ENCODE peak calls at places on chromosomes 12 and 14, in six cellular contexts. J, I, D, C, L and H are unnamed samples.

GRCh38 chr14:34051966-34052657 is 101.2 kb upstream of the EGLN3 start:
- DNase-seq in J (no peak), I (peak), D (peak), C (no peak), L (peak), H (no peak)

GRCh38 chr14:50944647-50945413 is 547 bp upstream of the PYGL start:
- DNase-seq in J (no peak), I (peak), D (no peak), C (no peak), L (peak), H (no peak)

GRCh38 chr12:27616356-27617150 is 79.7 kb upstream of the REP15 start:
- DNase-seq in J (no peak), I (no peak), D (no peak), C (no peak), L (no peak), H (no peak)

GRCh38 chr12:102182635-102183034 is 15.0 kb downstream of the PMCH start:
- DNase-seq in J (no peak), I (no peak), D (no peak), C (no peak), L (no peak), H (no peak)

GRCh38 chr12:122944588-122944987 is 21.7 kb downstream of the ABCB9 start:
- DNase-seq in J (no peak), I (peak), D (no peak), C (no peak), L (peak), H (no peak)

GRCh38 chr14:78005325-78005724 is 164.8 kb upstream of the NRXN3 start:
- DNase-seq in J (no peak), I (peak), D (peak), C (peak), L (no peak), H (no peak)

GRCh38 chr12:110115675-110116074 is 8.5 kb upstream of the IFT81 start:
- DNase-seq in J (no peak), I (no peak), D (no peak), C (no peak), L (no peak), H (no peak)

GRCh38 chr12:30696486-30696885 is 817 bp upstream of the IPO8 start:
- DNase-seq in J (peak), I (no peak), D (no peak), C (no peak), L (no peak), H (peak)

GRCh38 chr12:40192704-40193255 is 32.0 kb upstream of the LRRK2 start:
- DNase-seq in J (no peak), I (no peak), D (peak), C (no peak), L (no peak), H (no peak)

GRCh38 chr12:26748741-26749431 is 84.1 kb downstream of the ITPR2 start:
- DNase-seq in J (no peak), I (no peak), D (peak), C (no peak), L (no peak), H (no peak)

GRCh38 chr12:98909749-98910148 is 264.7 kb downstream of the APAF1 start:
- DNase-seq in J (peak), I (no peak), D (no peak), C (no peak), L (no peak), H (peak)

GRCh38 chr14:51942971-51943370 is 46.4 kb upstream of the RTRAF start:
- DNase-seq in J (no peak), I (no peak), D (no peak), C (no peak), L (no peak), H (no peak)

GRCh38 chr14:106790189-106791036 is 1264.0 kb downstream of the TMEM121 start:
- DNase-seq in J (peak), I (no peak), D (no peak), C (peak), L (peak), H (peak)

GRCh38 chr12:13027032-13027431 is 17.1 kb upstream of the FAM234B start:
- DNase-seq in J (no peak), I (no peak), D (no peak), C (peak), L (no peak), H (no peak)

GRCh38 chr12:49198431-49199155 is 9.7 kb upstream of the TUBA1A start:
- DNase-seq in J (no peak), I (no peak), D (no peak), C (no peak), L (no peak), H (peak)

GRCh38 chr12:123973552-123974341 is 732 bp downstream of the ZNF664 start:
- DNase-seq in J (peak), I (no peak), D (no peak), C (no peak), L (peak), H (peak)

GRCh38 chr14:95431199-95432145 is 85.0 kb downstream of the SYNE3 start:
- DNase-seq in J (peak), I (no peak), D (no peak), C (peak), L (no peak), H (peak)

DNA sequence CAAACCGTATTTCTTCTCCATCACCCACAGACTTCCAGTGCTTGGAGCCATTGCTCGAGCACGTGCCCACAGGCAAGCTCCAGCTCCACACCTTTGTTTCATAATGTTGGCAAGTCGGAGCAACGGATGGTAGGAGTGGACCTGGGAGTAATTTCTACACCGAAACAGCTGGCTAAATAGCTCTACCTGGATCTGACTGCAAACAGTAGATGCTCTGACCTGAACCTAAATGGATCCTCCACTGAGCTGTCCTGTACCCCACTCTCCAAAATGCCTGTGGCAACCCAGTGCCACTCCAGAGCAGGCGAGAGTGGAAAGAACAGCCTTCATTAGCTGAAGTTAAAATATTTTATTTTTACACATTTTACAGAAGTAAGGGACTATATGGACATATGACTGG is 108.7 kb downstream of the BMP4 start:
- DNase-seq in J (no peak), I (no peak), D (no peak), C (no peak), L (no peak), H (no peak)
- TF ChIP-seq ATF3 in J (no peak), I (no peak), D (no peak), C (no peak), L (no peak), H (no peak)

DNA sequence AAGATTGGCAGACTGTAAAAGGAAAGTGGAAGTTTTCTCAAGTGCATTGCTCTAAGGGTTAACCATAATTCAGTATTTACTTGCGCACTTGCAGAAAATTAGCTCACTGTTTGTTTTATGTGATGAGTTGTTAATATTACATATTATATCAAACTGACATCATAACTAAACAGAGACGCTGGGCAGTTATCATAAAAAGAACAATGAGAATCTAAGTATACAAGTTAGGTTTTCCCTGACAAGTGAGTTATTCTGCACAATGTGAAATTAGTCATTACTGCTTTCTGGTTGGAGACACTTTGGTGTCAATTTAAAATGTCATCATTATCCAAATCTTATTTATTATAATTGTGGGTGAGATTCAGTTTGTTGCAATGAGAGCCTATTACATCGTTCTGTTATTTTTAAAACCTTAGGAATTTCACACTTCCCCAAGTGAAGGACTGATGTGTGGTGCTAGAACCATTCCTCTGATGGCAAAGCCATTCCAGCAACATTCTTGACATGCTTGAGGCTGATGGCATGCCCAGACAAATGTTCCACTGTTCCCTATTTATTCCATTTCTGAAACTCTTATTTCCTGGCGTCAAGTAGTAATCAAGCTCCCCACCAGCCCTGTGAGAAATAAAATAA is 90.1 kb upstream of the FLRT2 start:
- DNase-seq in J (no peak), I (no peak), D (no peak), C (no peak), L (no peak), H (no peak)
- TF ChIP-seq ATF3 in J (no peak), I (no peak), D (no peak), C (no peak), L (no peak), H (no peak)

DNA sequence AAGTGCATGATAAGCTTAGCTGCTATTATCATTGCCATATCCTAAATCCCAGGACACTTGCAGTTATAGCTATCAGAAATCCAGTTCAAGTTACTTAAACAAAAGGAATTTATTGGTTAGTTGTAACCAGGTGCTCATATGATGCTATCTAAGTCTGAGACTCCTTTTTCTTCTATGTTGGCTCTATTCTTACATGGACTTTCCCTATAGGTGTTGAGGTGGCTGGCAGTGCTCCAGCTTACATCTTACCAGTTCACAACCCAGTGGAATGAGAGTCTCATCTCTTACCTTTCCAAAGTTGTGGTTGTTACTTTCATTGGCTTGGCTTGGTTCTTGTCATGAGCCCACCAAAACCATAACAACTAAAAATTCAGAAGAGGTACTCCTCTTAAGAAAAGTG is 94.6 kb downstream of the DACT1 start:
- DNase-seq in J (no peak), I (no peak), D (no peak), C (no peak), L (no peak), H (no peak)
- TF ChIP-seq ATF3 in J (no peak), I (no peak), D (no peak), C (no peak), L (no peak), H (no peak)

GRCh38 chr12:68821357-68822188 is 13.6 kb downstream of the MDM2 start:
- DNase-seq in J (no peak), I (no peak), D (no peak), C (no peak), L (no peak), H (no peak)
- TF ChIP-seq ATF3 in J (no peak), I (no peak), D (no peak), C (no peak), L (no peak), H (no peak)

GRCh38 chr12:128459067-128459466 is 192.1 kb downstream of the TMEM132C start:
- DNase-seq in J (no peak), I (no peak), D (no peak), C (no peak), L (no peak), H (no peak)

GRCh38 chr12:128450810-128451209 is 183.8 kb downstream of the TMEM132C start:
- DNase-seq in J (no peak), I (no peak), D (no peak), C (no peak), L (no peak), H (no peak)

GRCh38 chr12:128458301-128458974 is 191.5 kb downstream of the TMEM132C start:
- DNase-seq in J (no peak), I (no peak), D (no peak), C (no peak), L (no peak), H (no peak)

DNA sequence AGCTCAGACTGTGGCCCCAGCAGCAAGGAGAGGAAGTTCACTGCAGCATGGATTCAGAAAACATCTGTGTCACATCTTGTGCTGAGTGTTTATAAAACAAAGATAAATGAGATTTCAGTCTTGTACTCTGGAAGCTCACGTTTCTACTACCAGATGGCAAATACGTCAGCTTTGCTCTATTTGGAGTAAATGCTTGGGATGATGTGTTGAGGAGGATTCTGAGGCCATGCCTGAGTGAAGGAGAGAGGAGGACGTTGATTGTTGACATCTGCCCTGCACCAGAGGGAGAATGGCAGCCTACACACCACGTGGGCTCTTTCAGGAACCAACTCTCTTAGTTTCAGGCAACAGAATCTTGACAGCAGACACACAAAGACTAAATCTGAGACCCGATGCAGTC is 188.9 kb downstream of the TMEM132C start:
- DNase-seq in J (no peak), I (no peak), D (no peak), C (no peak), L (no peak), H (no peak)
- TF ChIP-seq ATF3 in J (no peak), I (no peak), D (no peak), C (no peak), L (no peak), H (no peak)

GRCh38 chr12:19048943-19049342 is 80.6 kb upstream of the PLEKHA5 start:
- DNase-seq in J (no peak), I (no peak), D (no peak), C (no peak), L (no peak), H (no peak)
- TF ChIP-seq ATF3 in J (no peak), I (no peak), D (no peak), C (no peak), L (no peak), H (no peak)

GRCh38 chr14:102949062-102949800 is 26.8 kb downstream of the AMN start:
- DNase-seq in J (no peak), I (no peak), D (no peak), C (no peak), L (no peak), H (no peak)
- TF ChIP-seq ATF3 in J (no peak), I (no peak), D (no peak), C (no peak), L (no peak), H (no peak)

DNA sequence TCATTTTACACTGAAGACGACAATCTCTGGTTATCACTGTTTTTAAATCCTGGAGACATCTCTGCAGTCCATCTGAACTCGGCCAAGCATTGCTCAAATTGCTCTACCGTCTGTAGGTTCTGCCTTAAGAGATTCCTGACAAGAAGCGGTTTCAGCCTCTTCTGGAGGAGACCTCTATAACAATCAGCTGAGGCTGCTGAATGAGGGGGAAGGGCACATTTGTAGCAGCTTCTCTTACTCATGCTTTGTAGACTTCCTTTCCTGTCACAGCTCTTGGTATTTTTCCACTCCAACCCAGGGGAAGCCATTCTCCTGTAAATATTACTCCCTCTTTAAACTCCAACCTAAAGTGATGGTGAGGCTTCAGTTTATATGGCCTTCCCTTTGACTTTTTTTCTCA is 3.0 kb downstream of the ARG2 start:
- DNase-seq in J (no peak), I (no peak), D (no peak), C (peak), L (peak), H (peak)
- TF ChIP-seq ATF3 in J (no peak), I (no peak), D (no peak), C (no peak), L (no peak), H (no peak)

GRCh38 chr14:21056520-21057163 is 980 bp upstream of the RNASE8 start:
- DNase-seq in J (no peak), I (no peak), D (no peak), C (no peak), L (no peak), H (no peak)
- TF ChIP-seq ATF3 in J (no peak), I (no peak), D (no peak), C (no peak), L (no peak), H (no peak)